ENCODE peak calls at places on chromosomes 13 and 19, in nine cellular contexts. C is breast epithelium, K is NB4, N is astrocyte of the spinal cord, R is left ventricle myocardium inferior, J is keratinocyte, L is uterus, W is A549, U is colonic mucosa. A is an unnamed sample.
A peak's percentile ranks its signal among the peaks of the same experiment; 100 is the strongest.

GRCh38 chr13:50448535-50448981 is 394.9 kb downstream of the DLEU7 start:
- DNase-seq in C (no peak), K (no peak), N (no peak), R (no peak), J (peak; percentile 4), L (no peak), W (no peak), U (no peak), A (no peak)

GRCh38 chr19:51632126-51632525 is 1.9 kb upstream of the SIGLEC5 start:
- DNase-seq in C (no peak), K (no peak), N (no peak), R (no peak), J (no peak), L (no peak), W (no peak), U (no peak), A (no peak)

GRCh38 chr13:112791662-112792440 is 102.0 kb downstream of the ATP11A start:
- DNase-seq in C (no peak), K (no peak), N (no peak), R (no peak), J (no peak), L (no peak), W (no peak), U (no peak), A (no peak)

GRCh38 chr13:31043891-31044657 is 111.6 kb downstream of the TEX26 start:
- DNase-seq in C (peak; percentile 87), K (peak; percentile 86), N (peak; percentile 84), R (peak; percentile 67), J (no peak), L (peak; percentile 81), W (peak; percentile 48), U (peak; percentile 89), A (peak; percentile 48)

GRCh38 chr19:1470864-1471513 is 8.0 kb downstream of the C19orf25 start:
- DNase-seq in C (no peak), K (no peak), N (no peak), R (no peak), J (no peak), L (no peak), W (no peak), U (no peak), A (no peak)

GRCh38 chr13:25037057-25037813 is 58.7 kb upstream of the PABPC3 start:
- DNase-seq in C (no peak), K (peak; percentile 73), N (peak; percentile 59), R (no peak), J (no peak), L (no peak), W (no peak), U (peak; percentile 40), A (peak; percentile 46)

GRCh38 chr19:55460670-55461258 is 678 bp downstream of the ISOC2 start:
- DNase-seq in C (peak; percentile 82), K (peak; percentile 72), N (peak; percentile 66), R (peak; percentile 86), J (no peak), L (peak; percentile 90), W (peak; percentile 64), U (peak; percentile 92), A (no peak)

GRCh38 chr19:32372726-32373613 is 27.6 kb downstream of the ZNF507 start:
- DNase-seq in C (no peak), K (no peak), N (no peak), R (no peak), J (no peak), L (no peak), W (no peak), U (no peak), A (peak; percentile 15)

GRCh38 chr19:4609878-4610511 is 29.3 kb upstream of the TNFAIP8L1 start:
- DNase-seq in C (no peak), K (peak; percentile 92), N (no peak), R (peak; percentile 46), J (no peak), L (no peak), W (no peak), U (no peak), A (no peak)

GRCh38 chr13:88887045-88887662 is 1216.0 kb downstream of the SLITRK5 start:
- DNase-seq in C (no peak), K (peak; percentile 12), N (no peak), R (no peak), J (no peak), L (no peak), W (no peak), U (no peak), A (no peak)

GRCh38 chr13:72565893-72566292 is 161.5 kb downstream of the MZT1 start:
- DNase-seq in C (no peak), K (peak; percentile 44), N (peak; percentile 49), R (no peak), J (no peak), L (no peak), W (no peak), U (no peak), A (no peak)

GRCh38 chr19:16316506-16316882 is 8.1 kb upstream of the KLF2 start:
- DNase-seq in C (no peak), K (peak; percentile 68), N (no peak), R (no peak), J (no peak), L (no peak), W (no peak), U (no peak), A (no peak)

GRCh38 chr19:8085606-8086464 is 33.3 kb downstream of the CCL25 start:
- DNase-seq in C (no peak), K (peak; percentile 94), N (no peak), R (no peak), J (no peak), L (no peak), W (peak; percentile 66), U (peak; percentile 22), A (no peak)

GRCh38 chr13:28147489-28147888 is 9.1 kb downstream of the PAN3 start:
- DNase-seq in C (no peak), K (peak; percentile 36), N (no peak), R (no peak), J (no peak), L (no peak), W (no peak), U (no peak), A (no peak)

GRCh38 chr19:29634002-29634401 is 27.9 kb downstream of the POP4 start:
- DNase-seq in C (no peak), K (no peak), N (no peak), R (no peak), J (no peak), L (no peak), W (no peak), U (no peak), A (no peak)

GRCh38 chr13:79434578-79434977 is 28.5 kb upstream of the RBM26 start:
- DNase-seq in C (no peak), K (no peak), N (peak; percentile 19), R (no peak), J (no peak), L (no peak), W (no peak), U (no peak), A (no peak)

GRCh38 chr13:102392810-102393209 is 9.0 kb downstream of the FGF14 start:
- DNase-seq in C (no peak), K (no peak), N (no peak), R (no peak), J (no peak), L (no peak), W (no peak), U (no peak), A (no peak)

GRCh38 chr19:23118400-23118799 is 1.6 kb downstream of the ZNF730 start:
- DNase-seq in C (no peak), K (peak; percentile 43), N (no peak), R (no peak), J (no peak), L (no peak), W (no peak), U (no peak), A (no peak)

GRCh38 chr13:60163525-60164471 is at the start of gene DIAPH3:
- DNase-seq in C (peak; percentile 95), K (peak; percentile 97), N (peak; percentile 97), R (peak; percentile 97), J (peak; percentile 52), L (peak; percentile 94), W (peak; percentile 84), U (peak; percentile 98), A (peak; percentile 50)
- TF ChIP-seq CTCF in C (no peak), K (no peak), N (no peak), R (peak; percentile 11), J (no peak), L (peak; percentile 8), W (no peak), U (no peak), A (no peak)

DNA sequence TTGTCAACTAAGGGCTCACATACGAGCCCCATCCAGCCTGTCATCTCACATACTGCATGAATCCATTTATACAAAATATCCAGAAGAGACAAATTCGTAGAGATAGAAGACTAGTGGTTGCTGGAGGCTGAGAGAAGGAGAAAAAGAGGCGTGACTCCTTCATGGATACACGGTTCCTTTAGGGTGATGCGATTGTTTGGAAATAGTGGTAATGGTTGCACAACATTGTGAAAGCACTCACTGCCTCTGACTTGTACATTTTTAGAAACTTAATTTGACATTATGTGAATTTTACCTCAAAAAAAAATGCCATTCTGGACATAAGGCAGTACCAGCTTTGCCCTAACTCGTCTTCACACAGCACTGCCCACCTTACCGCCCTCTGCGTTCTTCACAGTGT is 27.3 kb downstream of the IGFL1 start:
- DNase-seq in C (no peak), K (peak; percentile 76), N (no peak), R (no peak), J (no peak), L (no peak), W (no peak), U (no peak), A (no peak)
- H3K4me3 ChIP-seq in C (no peak overlapping the region), K (no peak overlapping the region), N (no peak overlapping the region), R (no peak overlapping the region), J (no peak overlapping the region), L (no peak overlapping the region), W (no peak overlapping the region), U (no peak overlapping the region), A (no peak overlapping the region)

DNA sequence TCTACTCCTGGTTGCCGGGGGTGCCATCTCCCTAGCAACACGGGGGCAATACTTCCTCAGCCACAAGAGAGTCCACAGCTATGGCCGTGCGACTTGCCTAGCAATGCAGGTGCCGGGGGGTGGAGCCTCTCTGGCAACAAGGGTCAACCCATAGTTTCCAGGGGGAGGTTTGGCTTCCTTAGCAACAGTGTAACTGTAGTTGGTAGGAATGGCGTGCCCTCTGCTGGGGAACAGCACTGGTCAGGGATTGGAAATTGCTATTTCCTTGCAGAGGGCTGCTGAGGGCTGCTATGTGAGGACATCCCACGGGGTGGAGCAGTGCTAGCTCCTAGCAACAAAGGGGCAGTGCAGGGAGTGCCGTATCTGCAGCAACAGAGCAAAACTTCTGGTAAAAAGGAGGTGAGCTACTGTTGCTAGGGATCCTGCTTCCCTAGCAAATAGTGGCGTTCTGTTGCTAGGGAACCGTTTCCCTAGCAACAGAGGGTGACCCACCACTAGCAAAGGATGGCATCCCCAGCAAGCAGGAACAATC is 7.0 kb upstream of the TMC4 start:
- DNase-seq in C (no peak), K (no peak), N (peak; percentile 84), R (no peak), J (no peak), L (no peak), W (no peak), U (peak; percentile 75), A (no peak)
- TF ChIP-seq CTCF in C (no peak), K (no peak), N (peak; percentile 73), R (peak; percentile 14), J (no peak), L (no peak), W (peak; percentile 39), U (peak; percentile 41), A (no peak)

DNA sequence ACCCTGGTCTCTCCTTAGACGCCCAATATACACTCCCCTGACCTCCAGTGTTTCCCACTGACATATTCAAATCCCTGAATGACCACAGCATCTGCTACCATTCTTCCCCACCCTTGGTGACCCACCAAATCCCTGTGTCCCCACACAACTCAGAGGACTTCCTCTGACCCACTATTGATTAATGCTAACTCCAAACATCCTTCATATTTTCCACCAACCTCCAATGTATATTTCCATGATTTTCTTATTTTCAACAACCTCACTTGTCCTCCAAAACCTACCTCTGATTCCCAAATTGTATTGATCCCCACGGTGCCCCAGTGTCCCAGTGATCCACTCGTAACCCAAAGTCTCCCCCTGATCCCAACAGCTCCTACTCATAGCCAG is 526 bp upstream of the DMWD start:
- DNase-seq in C (no peak), K (no peak), N (no peak), R (no peak), J (no peak), L (no peak), W (no peak), U (no peak), A (no peak)
- H3K4me3 ChIP-seq in C (no peak overlapping the region), K (peak overlapping the region; percentile 42), N (peak overlapping the region; percentile 17), R (peak overlapping the region; percentile 80), J (no peak overlapping the region), L (peak overlapping the region; percentile 4), W (no peak overlapping the region), U (no peak overlapping the region), A (peak overlapping the region; percentile 33)